ENCODE peak calls at places on chromosomes 11 and 22, in five cellular contexts. One of them, this sample, is unnamed.

GRCh38 chr11:47028530-47029093 is 92.1 kb downstream of the CSTPP1 start:
- DNase-seq in HepG2: no peak
- DNase-seq in sigmoid colon: no peak
- DNase-seq in K562: peak; percentile 31
- DNase-seq in upper lobe of left lung: no peak
- DNase-seq in this sample: no peak

GRCh38 chr11:16713594-16713993 is 24.9 kb upstream of the C11orf58 start:
- DNase-seq in HepG2: no peak
- DNase-seq in upper lobe of left lung: no peak
- DNase-seq in K562: no peak
- DNase-seq in sigmoid colon: no peak
- DNase-seq in this sample: no peak

GRCh38 chr11:65547446-65548125 is 10.6 kb downstream of the LTBP3 start:
- DNase-seq in HepG2: no peak
- DNase-seq in upper lobe of left lung: no peak
- DNase-seq in sigmoid colon: no peak
- DNase-seq in K562: no peak
- DNase-seq in this sample: no peak

GRCh38 chr11:100105605-100106358 is 581.3 kb upstream of the ARHGAP42 start:
- DNase-seq in upper lobe of left lung: no peak
- DNase-seq in sigmoid colon: no peak
- DNase-seq in K562: no peak
- DNase-seq in HepG2: no peak
- DNase-seq in this sample: no peak

GRCh38 chr11:61635304-61635703 is 44.9 kb upstream of the DAGLA start:
- DNase-seq in upper lobe of left lung: no peak
- DNase-seq in HepG2: no peak
- DNase-seq in K562: no peak
- DNase-seq in sigmoid colon: no peak
- DNase-seq in this sample: no peak

GRCh38 chr11:68966894-68967780 is 13.6 kb downstream of the MRGPRD start:
- DNase-seq in upper lobe of left lung: no peak
- DNase-seq in HepG2: no peak
- DNase-seq in K562: no peak
- DNase-seq in sigmoid colon: no peak
- DNase-seq in this sample: no peak

GRCh38 chr11:69460540-69461257 is 20.8 kb upstream of the LINC01488 start:
- DNase-seq in sigmoid colon: no peak
- DNase-seq in upper lobe of left lung: no peak
- DNase-seq in K562: no peak
- DNase-seq in HepG2: peak; percentile 30
- DNase-seq in this sample: no peak

GRCh38 chr11:67504023-67504949 is 877 bp downstream of the PITPNM1 start:
- DNase-seq in HepG2: no peak
- DNase-seq in upper lobe of left lung: no peak
- DNase-seq in K562: peak; percentile 67
- DNase-seq in sigmoid colon: no peak
- DNase-seq in this sample: no peak

GRCh38 chr11:64028398-64029115 is 7.2 kb upstream of the FLRT1 start:
- DNase-seq in HepG2: no peak
- DNase-seq in sigmoid colon: no peak
- DNase-seq in K562: peak; percentile 46
- DNase-seq in upper lobe of left lung: no peak
- DNase-seq in this sample: no peak

GRCh38 chr11:97269527-97269926 is 879.7 kb downstream of the JRKL start:
- DNase-seq in upper lobe of left lung: no peak
- DNase-seq in HepG2: peak; percentile 13
- DNase-seq in K562: no peak
- DNase-seq in sigmoid colon: no peak
- DNase-seq in this sample: no peak

GRCh38 chr11:548700-549603 is 11.6 kb downstream of the LMNTD2 start:
- DNase-seq in upper lobe of left lung: no peak
- DNase-seq in sigmoid colon: no peak
- DNase-seq in K562: no peak
- DNase-seq in HepG2: no peak
- DNase-seq in this sample: no peak

GRCh38 chr11:94563176-94563847 is 3.9 kb upstream of the PIWIL4 start:
- DNase-seq in sigmoid colon: no peak
- DNase-seq in HepG2: no peak
- DNase-seq in K562: peak; percentile 52
- DNase-seq in upper lobe of left lung: no peak
- DNase-seq in this sample: no peak

GRCh38 chr11:33453225-33453624 is 196.0 kb downstream of the HIPK3 start:
- DNase-seq in HepG2: no peak
- DNase-seq in upper lobe of left lung: no peak
- DNase-seq in K562: no peak
- DNase-seq in sigmoid colon: no peak
- DNase-seq in this sample: no peak

GRCh38 chr11:59283825-59284772 is 71.4 kb upstream of the MPEG1 start:
- DNase-seq in upper lobe of left lung: peak; percentile 69
- DNase-seq in sigmoid colon: no peak
- DNase-seq in K562: peak; percentile 52
- DNase-seq in HepG2: peak; percentile 40
- DNase-seq in this sample: peak; percentile 53

GRCh38 chr22:20591295-20591645 is 83.9 kb downstream of the MED15 start:
- DNase-seq in upper lobe of left lung: no peak
- DNase-seq in sigmoid colon: no peak
- DNase-seq in K562: no peak
- DNase-seq in HepG2: no peak
- DNase-seq in this sample: no peak

GRCh38 chr11:69726481-69726880 is 22.7 kb upstream of the FGF19 start:
- DNase-seq in upper lobe of left lung: no peak
- DNase-seq in sigmoid colon: no peak
- DNase-seq in HepG2: no peak
- DNase-seq in K562: no peak
- DNase-seq in this sample: no peak

GRCh38 chr11:105821366-105821765 is 200.7 kb downstream of the MSANTD4 start:
- DNase-seq in sigmoid colon: no peak
- DNase-seq in K562: no peak
- DNase-seq in upper lobe of left lung: no peak
- DNase-seq in HepG2: no peak
- DNase-seq in this sample: no peak

GRCh38 chr22:50189184-50189848 is 3.6 kb downstream of the TRABD start:
- DNase-seq in HepG2: no peak
- DNase-seq in sigmoid colon: no peak
- DNase-seq in K562: peak; percentile 25
- DNase-seq in upper lobe of left lung: no peak
- DNase-seq in this sample: peak; percentile 68

GRCh38 chr11:76512851-76513653 is 68.2 kb downstream of the EMSY start:
- DNase-seq in upper lobe of left lung: no peak
- DNase-seq in sigmoid colon: no peak
- DNase-seq in HepG2: no peak
- DNase-seq in K562: no peak
- DNase-seq in this sample: no peak

GRCh38 chr11:105100206-105100605 is 39.4 kb downstream of the CARD18 start:
- DNase-seq in sigmoid colon: no peak
- DNase-seq in upper lobe of left lung: peak; percentile 49
- DNase-seq in K562: no peak
- DNase-seq in HepG2: no peak
- DNase-seq in this sample: no peak

GRCh38 chr11:93344855-93345333 is 14.4 kb downstream of the DEUP1 start:
- DNase-seq in HepG2: peak; percentile 9
- DNase-seq in upper lobe of left lung: no peak
- DNase-seq in K562: peak; percentile 12
- DNase-seq in sigmoid colon: no peak
- DNase-seq in this sample: no peak

GRCh38 chr11:118928108-118928869 is 2.6 kb upstream of the BCL9L start:
- DNase-seq in upper lobe of left lung: peak; percentile 96
- DNase-seq in K562: peak; percentile 94
- DNase-seq in sigmoid colon: peak; percentile 98
- DNase-seq in HepG2: peak; percentile 87
- DNase-seq in this sample: peak; percentile 94

GRCh38 chr11:73396251-73396930 is 20.2 kb downstream of the RELT start:
- DNase-seq in upper lobe of left lung: peak; percentile 58
- DNase-seq in HepG2: no peak
- DNase-seq in sigmoid colon: no peak
- DNase-seq in K562: no peak
- DNase-seq in this sample: no peak

GRCh38 chr11:111148953-111149352 is 96.6 kb upstream of the POU2AF2 start:
- DNase-seq in sigmoid colon: no peak
- DNase-seq in K562: no peak
- DNase-seq in HepG2: no peak
- DNase-seq in upper lobe of left lung: no peak
- DNase-seq in this sample: no peak

GRCh38 chr22:37363593-37363992 is 63.7 kb downstream of the ELFN2 start:
- DNase-seq in sigmoid colon: no peak
- DNase-seq in K562: no peak
- DNase-seq in HepG2: no peak
- DNase-seq in upper lobe of left lung: no peak
- DNase-seq in this sample: no peak

GRCh38 chr11:3808846-3809623 is 675 bp downstream of the PGAP2 start:
- DNase-seq in sigmoid colon: no peak
- DNase-seq in upper lobe of left lung: peak; percentile 66
- DNase-seq in HepG2: peak; percentile 74
- DNase-seq in K562: peak; percentile 85
- DNase-seq in this sample: peak; percentile 49

GRCh38 chr11:114154271-114155047 is 94.9 kb downstream of the ZBTB16 start:
- DNase-seq in HepG2: peak; percentile 30
- DNase-seq in K562: no peak
- DNase-seq in sigmoid colon: peak; percentile 89
- DNase-seq in upper lobe of left lung: peak; percentile 81
- DNase-seq in this sample: no peak
- TF ChIP-seq EP300 in HepG2: no peak
- TF ChIP-seq EP300 in K562: no peak
- TF ChIP-seq EP300 in sigmoid colon: peak; percentile 95
- TF ChIP-seq EP300 in upper lobe of left lung: peak; percentile 100
- TF ChIP-seq EP300 in this sample: peak; percentile 97

GRCh38 chr11:107856981-107857517 is 1.5 kb downstream of the SLC35F2 start:
- DNase-seq in HepG2: no peak
- DNase-seq in upper lobe of left lung: no peak
- DNase-seq in sigmoid colon: no peak
- DNase-seq in K562: peak; percentile 72
- DNase-seq in this sample: no peak

GRCh38 chr11:107858217-107859070 is at the start of gene SLC35F2:
- DNase-seq in upper lobe of left lung: peak; percentile 70
- DNase-seq in HepG2: peak; percentile 51
- DNase-seq in sigmoid colon: peak; percentile 77
- DNase-seq in K562: peak; percentile 86
- DNase-seq in this sample: peak; percentile 78

GRCh38 chr11:107859459-107860239 is 1.1 kb upstream of the SLC35F2 start:
- DNase-seq in K562: peak; percentile 29
- DNase-seq in upper lobe of left lung: peak; percentile 33
- DNase-seq in HepG2: no peak
- DNase-seq in sigmoid colon: peak; percentile 74
- DNase-seq in this sample: peak; percentile 53

GRCh38 chr11:107857550-107858216 is 904 bp downstream of the SLC35F2 start:
- DNase-seq in HepG2: no peak
- DNase-seq in K562: peak; percentile 34
- DNase-seq in sigmoid colon: peak; percentile 48
- DNase-seq in upper lobe of left lung: no peak
- DNase-seq in this sample: no peak

DNA sequence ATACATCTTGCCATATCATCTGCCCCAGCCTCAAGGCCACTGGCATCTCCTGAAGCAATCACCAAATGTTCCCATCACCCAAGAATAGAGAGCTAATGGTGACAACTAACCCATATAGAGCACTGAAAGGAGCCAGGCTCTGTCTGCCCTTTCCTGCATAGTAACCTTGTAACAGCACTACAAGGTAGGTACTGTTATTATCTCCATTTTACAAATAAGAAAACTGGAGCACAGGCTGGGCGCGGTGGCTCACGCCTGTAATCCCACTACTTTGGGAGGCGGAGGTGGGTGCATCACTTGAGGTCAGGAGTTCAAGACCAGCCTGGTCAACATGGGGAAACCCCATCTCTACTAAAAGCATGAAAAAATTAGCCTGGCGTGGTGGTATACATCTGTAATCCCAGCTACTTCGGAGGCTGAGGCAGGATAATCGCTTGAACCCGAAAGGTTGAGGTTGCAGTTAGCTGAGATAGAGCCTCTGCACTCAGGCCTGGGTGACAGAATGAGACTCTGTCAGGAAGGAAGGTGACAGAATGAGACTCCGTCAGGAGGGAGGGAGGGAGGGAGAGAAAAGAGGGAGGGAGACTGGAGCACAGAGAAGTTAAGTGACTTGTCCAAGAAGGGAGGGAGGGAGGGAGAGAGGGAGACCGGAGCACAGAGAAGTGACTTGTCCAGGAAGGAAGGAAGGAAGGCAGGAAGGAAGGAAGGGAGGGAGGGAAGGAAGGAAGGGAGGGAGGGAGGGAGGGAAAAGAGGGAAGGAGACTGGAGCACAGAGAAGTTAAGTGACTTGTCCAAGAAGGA is 2.2 kb downstream of the SLC35F2 start:
- DNase-seq in K562: peak; percentile 70
- DNase-seq in sigmoid colon: no peak
- DNase-seq in HepG2: no peak
- DNase-seq in upper lobe of left lung: no peak
- DNase-seq in this sample: no peak
- TF ChIP-seq POLR2AphosphoS5 in K562: no peak
- TF ChIP-seq POLR2AphosphoS5 in sigmoid colon: no peak
- TF ChIP-seq POLR2AphosphoS5 in HepG2: no peak
- TF ChIP-seq POLR2AphosphoS5 in upper lobe of left lung: no peak
- TF ChIP-seq POLR2AphosphoS5 in this sample: no peak

DNA sequence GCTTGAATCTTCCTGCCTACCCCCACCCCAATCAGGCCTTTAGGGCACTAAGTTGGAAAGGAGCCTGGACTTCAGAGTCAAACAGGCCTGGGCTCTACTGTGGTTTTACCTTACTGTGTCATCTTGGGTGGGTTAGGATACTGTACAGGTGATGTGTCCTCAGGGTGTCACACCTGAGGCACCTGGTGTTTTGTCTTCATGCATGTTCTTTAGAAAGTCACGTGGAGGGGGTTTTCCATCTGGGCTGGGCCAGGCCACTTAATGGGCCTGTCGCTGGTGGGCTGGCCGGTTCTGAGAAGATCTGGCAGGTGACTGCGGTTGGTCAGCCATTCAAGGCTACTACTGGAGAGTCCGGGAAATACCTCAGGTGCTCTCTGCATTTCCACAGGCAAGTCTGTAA is 92.6 kb downstream of the SWAP70 start:
- DNase-seq in HepG2: no peak
- DNase-seq in K562: no peak
- DNase-seq in sigmoid colon: no peak
- DNase-seq in upper lobe of left lung: no peak
- DNase-seq in this sample: no peak
- TF ChIP-seq POLR2A in HepG2: no peak
- TF ChIP-seq POLR2A in K562: no peak
- TF ChIP-seq POLR2A in sigmoid colon: no peak
- TF ChIP-seq POLR2A in upper lobe of left lung: no peak
- TF ChIP-seq POLR2A in this sample: no peak

GRCh38 chr22:44338183-44338812 is 25.5 kb upstream of the SHISAL1 start:
- DNase-seq in HepG2: no peak
- DNase-seq in upper lobe of left lung: no peak
- DNase-seq in sigmoid colon: peak; percentile 66
- DNase-seq in K562: no peak
- DNase-seq in this sample: peak; percentile 80

GRCh38 chr22:44338906-44339305 is 26.2 kb upstream of the SHISAL1 start:
- DNase-seq in HepG2: no peak
- DNase-seq in sigmoid colon: no peak
- DNase-seq in upper lobe of left lung: no peak
- DNase-seq in K562: no peak
- DNase-seq in this sample: peak; percentile 79

GRCh38 chr22:44335903-44336803 is 23.4 kb upstream of the SHISAL1 start:
- DNase-seq in K562: no peak
- DNase-seq in sigmoid colon: no peak
- DNase-seq in upper lobe of left lung: no peak
- DNase-seq in HepG2: no peak
- DNase-seq in this sample: peak; percentile 37

GRCh38 chr22:44337658-44338004 is 24.9 kb upstream of the SHISAL1 start:
- DNase-seq in HepG2: no peak
- DNase-seq in upper lobe of left lung: no peak
- DNase-seq in K562: peak; percentile 42
- DNase-seq in sigmoid colon: peak; percentile 86
- DNase-seq in this sample: peak; percentile 32

GRCh38 chr22:44336962-44337657 is 24.4 kb upstream of the SHISAL1 start:
- DNase-seq in sigmoid colon: peak; percentile 60
- DNase-seq in K562: no peak
- DNase-seq in upper lobe of left lung: no peak
- DNase-seq in HepG2: no peak
- DNase-seq in this sample: no peak
- TF ChIP-seq EP300 in sigmoid colon: no peak
- TF ChIP-seq EP300 in K562: no peak
- TF ChIP-seq EP300 in upper lobe of left lung: no peak
- TF ChIP-seq EP300 in HepG2: no peak
- TF ChIP-seq EP300 in this sample: no peak

This sample was measured in stomach.